ENCODE peak calls at places on chromosomes 1 and 21, in nine cellular contexts. K is cardiac muscle cell, I is AG04450, V is heart right ventricle, F is ovary, G is right atrium auricular region, C is thoracic aorta, Z is cardiac fibroblast, S is WERI-Rb-1. U is an unnamed sample.

GRCh38 chr21:46078984-46079356 is 18.9 kb upstream of the COL6A2 start:
- DNase-seq in V (peak; percentile 44), S (no peak), K (peak; percentile 38), F (peak; percentile 6), C (no peak), G (peak; percentile 60), I (no peak), Z (no peak), U (no peak)

GRCh38 chr1:63442141-63442475 is 74.7 kb downstream of the ALG6 start:
- DNase-seq in S (no peak), V (no peak), K (peak; percentile 13), I (no peak), C (no peak), G (no peak), F (no peak), Z (peak; percentile 36), U (no peak)

GRCh38 chr1:109984190-109984455 is 442 bp upstream of the AHCYL1 start:
- DNase-seq in F (no peak), G (peak; percentile 78), Z (peak; percentile 80), I (no peak), S (no peak), C (no peak), K (peak; percentile 87), V (no peak), U (no peak)

GRCh38 chr21:25850126-25850831 is 115.5 kb downstream of the GABPA start:
- DNase-seq in C (no peak), S (no peak), Z (no peak), V (no peak), K (peak; percentile 34), I (no peak), G (no peak), F (no peak), U (no peak)

GRCh38 chr1:98045211-98046030 is 124.6 kb upstream of the DPYD start:
- DNase-seq in Z (peak; percentile 83), C (no peak), I (no peak), G (no peak), K (peak; percentile 71), V (peak; percentile 10), S (peak; percentile 12), F (no peak), U (no peak)

GRCh38 chr1:39094685-39095084 is 68.5 kb downstream of the NDUFS5 start:
- DNase-seq in S (no peak), I (no peak), F (no peak), C (no peak), Z (no peak), V (no peak), G (no peak), K (no peak), U (no peak)

GRCh38 chr1:199743227-199743626 is 284.3 kb upstream of the NR5A2 start:
- DNase-seq in S (no peak), I (no peak), F (no peak), C (no peak), V (no peak), Z (peak; percentile 42), K (peak; percentile 10), G (no peak), U (no peak)

GRCh38 chr1:41533016-41533730 is 48.7 kb upstream of the EDN2 start:
- DNase-seq in G (no peak), V (no peak), F (no peak), Z (no peak), C (no peak), I (no peak), S (no peak), K (no peak), U (no peak)

GRCh38 chr1:150842343-150842742 is 34.1 kb downstream of the ARNT start:
- DNase-seq in G (no peak), K (no peak), I (no peak), S (no peak), V (no peak), F (no peak), Z (no peak), C (no peak), U (no peak)

GRCh38 chr1:201436461-201436860 is 14.9 kb upstream of the TNNI1 start:
- DNase-seq in C (no peak), S (peak; percentile 94), Z (no peak), I (no peak), V (no peak), F (no peak), G (no peak), K (no peak), U (no peak)

GRCh38 chr1:85047472-85048295 is 616 bp downstream of the MCOLN3 start:
- DNase-seq in G (no peak), V (peak; percentile 14), Z (no peak), F (peak; percentile 16), C (no peak), I (no peak), K (no peak), S (peak; percentile 48), U (peak; percentile 18)

GRCh38 chr1:150192012-150192411 is 42.3 kb downstream of the PLEKHO1 start:
- DNase-seq in K (peak; percentile 78), V (no peak), F (no peak), I (peak; percentile 33), G (no peak), C (no peak), S (no peak), Z (peak; percentile 82), U (no peak)

GRCh38 chr1:151980287-151981177 is 13.1 kb downstream of the S100A10 start:
- DNase-seq in F (no peak), V (no peak), C (no peak), G (peak; percentile 72), I (no peak), K (peak; percentile 72), Z (peak; percentile 91), S (no peak), U (no peak)

GRCh38 chr1:21239181-21239580 is 51.1 kb downstream of the ECE1 start:
- DNase-seq in S (no peak), K (no peak), I (no peak), F (no peak), V (no peak), G (no peak), Z (no peak), C (no peak), U (no peak)

GRCh38 chr21:33293811-33294216 is 27.6 kb downstream of the IL10RB start:
- DNase-seq in F (no peak), K (no peak), S (no peak), V (no peak), C (no peak), G (no peak), Z (no peak), I (no peak), U (no peak)

GRCh38 chr1:20484526-20485462 is 1.2 kb downstream of the CAMK2N1 start:
- DNase-seq in I (no peak), C (no peak), G (no peak), V (no peak), Z (peak; percentile 25), S (peak; percentile 13), K (peak; percentile 17), F (peak; percentile 39), U (no peak)

DNA sequence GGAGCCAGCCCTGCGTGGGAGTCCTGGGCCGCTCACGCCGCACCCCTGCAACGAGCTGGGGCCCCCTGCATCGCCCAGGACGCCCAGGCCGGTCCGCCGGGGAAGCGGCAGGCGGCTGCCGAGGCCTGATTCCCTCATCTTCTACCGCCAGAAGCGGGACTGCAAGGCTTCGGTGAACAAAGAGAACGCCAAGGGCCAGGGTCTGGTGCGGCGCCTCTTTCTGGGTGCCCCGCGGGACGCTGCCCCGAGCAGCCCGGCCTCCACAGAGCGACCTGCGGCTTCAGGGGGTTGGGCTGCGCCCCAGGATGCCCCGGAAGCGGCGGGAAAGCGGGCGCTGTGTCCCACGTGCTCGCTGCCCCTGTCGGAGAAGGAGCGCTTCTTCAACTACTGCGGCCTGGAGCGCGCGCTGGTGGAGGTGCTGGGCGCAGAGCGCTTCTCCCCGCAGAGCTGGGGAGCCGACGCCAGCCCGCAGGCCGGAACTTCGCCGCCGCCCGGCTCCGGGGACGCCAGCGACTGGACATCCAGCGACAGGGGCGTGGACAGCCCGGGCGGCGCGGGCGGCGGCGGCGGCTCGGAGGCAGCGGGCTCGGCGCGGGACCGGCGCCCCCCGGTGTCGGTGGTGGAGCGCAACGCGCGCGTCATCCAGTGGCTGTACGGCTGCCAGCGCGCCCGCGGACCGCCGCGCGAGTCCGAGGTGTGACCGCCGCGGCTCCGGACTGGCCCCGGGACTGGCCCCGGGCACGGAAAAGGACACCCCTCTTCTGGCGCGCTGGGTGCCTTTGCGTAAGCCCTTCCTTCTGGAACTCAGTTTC is 2.7 kb downstream of the FAM110D start:
- DNase-seq in S (peak; percentile 65), F (peak; percentile 46), Z (peak; percentile 50), G (no peak), C (no peak), K (peak; percentile 57), V (peak; percentile 79), I (no peak), U (no peak)
- TF ChIP-seq CTCF in S (peak; percentile 37), F (peak; percentile 32), Z (no peak), G (no peak), C (no peak), K (peak; percentile 4), V (no peak), I (peak; percentile 24), U (no peak)

GRCh38 chr1:10704383-10704882 is 92.0 kb downstream of the CASZ1 start:
- DNase-seq in I (no peak), K (no peak), Z (no peak), G (no peak), S (no peak), V (no peak), C (no peak), F (no peak), U (no peak)
- H3K4me3 ChIP-seq in I (no peak overlapping the region), K (no peak overlapping the region), Z (no peak overlapping the region), G (no peak overlapping the region), S (no peak overlapping the region), V (no peak overlapping the region), C (peak overlapping the region; percentile 59), F (no peak overlapping the region), U (no peak overlapping the region)

GRCh38 chr1:65791396-65791795 is 1.3 kb upstream of the PDE4B start:
- DNase-seq in C (no peak), S (no peak), I (no peak), F (no peak), K (peak; percentile 60), G (no peak), Z (peak; percentile 54), V (no peak), U (no peak)
- TF ChIP-seq CTCF in C (no peak), S (no peak), I (no peak), F (no peak), K (no peak), G (no peak), Z (no peak), V (no peak), U (no peak)

GRCh38 chr1:153959454-153959853 is 1.0 kb upstream of the CRTC2 start:
- DNase-seq in F (no peak), V (no peak), S (no peak), I (no peak), G (no peak), K (no peak), Z (no peak), C (no peak), U (no peak)

GRCh38 chr1:153963030-153963849 is at the start of gene SLC39A1:
- DNase-seq in I (peak; percentile 88), G (peak; percentile 99), Z (peak; percentile 97), C (peak; percentile 97), V (peak; percentile 98), S (peak; percentile 100), F (peak; percentile 99), K (peak; percentile 97), U (peak; percentile 94)

GRCh38 chr1:153960206-153960605 is 1.8 kb upstream of the CRTC2 start:
- DNase-seq in G (no peak), I (no peak), K (no peak), F (no peak), C (no peak), Z (no peak), V (no peak), S (no peak), U (no peak)

GRCh38 chr1:153962088-153963029 is 978 bp downstream of the SLC39A1 start:
- DNase-seq in K (peak; percentile 57), G (peak; percentile 76), V (no peak), F (no peak), S (no peak), C (no peak), Z (peak; percentile 75), I (no peak), U (no peak)

GRCh38 chr1:153961421-153961820 is 1.9 kb downstream of the SLC39A1 start:
- DNase-seq in G (no peak), C (no peak), F (no peak), Z (no peak), K (no peak), V (no peak), I (no peak), S (no peak), U (no peak)
- H3K4me3 ChIP-seq in G (no peak overlapping the region), C (peak overlapping the region; percentile 77), F (no peak overlapping the region), Z (peak overlapping the region; percentile 83), K (no peak overlapping the region), V (no peak overlapping the region), I (peak overlapping the region; percentile 90), S (no peak overlapping the region), U (peak overlapping the region; percentile 81)